ENCODE peak calls at places on chromosomes 2 and 18, in nine cellular contexts. N, B, W, D, F, K, T, Z and X are unnamed samples.

GRCh38 chr18:48028716-48029115 is 98.3 kb upstream of the SMAD2 start:
- DNase-seq in N (peak; percentile 60), B (no peak), W (no peak), D (no peak), F (no peak), K (no peak), T (peak; percentile 23), Z (no peak), X (no peak)

GRCh38 chr2:151844217-151844896 is 16.1 kb upstream of the ARL5A start:
- DNase-seq in N (no peak), B (no peak), W (no peak), D (no peak), F (no peak), K (no peak), T (no peak), Z (no peak), X (no peak)

GRCh38 chr2:146642066-146642465 is 1202.8 kb upstream of the ACVR2A start:
- DNase-seq in N (peak; percentile 39), B (no peak), W (no peak), D (no peak), F (no peak), K (peak; percentile 13), T (no peak), Z (no peak), X (no peak)

GRCh38 chr2:46555011-46555410 is 75.6 kb downstream of the TMEM247 start:
- DNase-seq in N (no peak), B (no peak), W (no peak), D (no peak), F (no peak), K (no peak), T (peak; percentile 23), Z (peak; percentile 39), X (no peak)

GRCh38 chr2:222459983-222460382 is 35.6 kb downstream of the SGPP2 start:
- DNase-seq in N (no peak), B (no peak), W (no peak), D (no peak), F (no peak), K (no peak), T (no peak), Z (no peak), X (no peak)

GRCh38 chr2:114442545-114442944 is at the start of gene DPP10:
- DNase-seq in N (peak; percentile 5), B (no peak), W (peak; percentile 1), D (no peak), F (no peak), K (peak; percentile 66), T (peak; percentile 26), Z (no peak), X (peak; percentile 1)

GRCh38 chr2:164781394-164781793 is 60.2 kb downstream of the COBLL1 start:
- DNase-seq in N (no peak), B (no peak), W (no peak), D (no peak), F (no peak), K (no peak), T (no peak), Z (no peak), X (no peak)

GRCh38 chr2:54750040-54750439 is 26.6 kb downstream of the EML6 start:
- DNase-seq in N (no peak), B (no peak), W (no peak), D (no peak), F (no peak), K (no peak), T (peak; percentile 50), Z (no peak), X (no peak)

GRCh38 chr2:173828189-173829157 is 136.7 kb downstream of the SP3 start:
- DNase-seq in N (peak; percentile 43), B (no peak), W (peak; percentile 17), D (no peak), F (no peak), K (no peak), T (peak; percentile 43), Z (no peak), X (no peak)

GRCh38 chr2:119649364-119649917 is 29.6 kb upstream of the TMEM177 start:
- DNase-seq in N (peak; percentile 66), B (no peak), W (peak; percentile 52), D (no peak), F (no peak), K (no peak), T (peak; percentile 56), Z (no peak), X (no peak)

GRCh38 chr2:136010126-136010525 is 24.7 kb upstream of the DARS1 start:
- DNase-seq in N (no peak), B (no peak), W (no peak), D (no peak), F (no peak), K (no peak), T (peak; percentile 57), Z (no peak), X (no peak)

GRCh38 chr18:33923980-33924379 is 300.7 kb downstream of the NOL4 start:
- DNase-seq in N (no peak), B (no peak), W (no peak), D (peak; percentile 68), F (no peak), K (no peak), T (no peak), Z (no peak), X (no peak)

GRCh38 chr2:127085260-127085666 is 21.7 kb downstream of the BIN1 start:
- DNase-seq in N (peak; percentile 29), B (no peak), W (no peak), D (no peak), F (peak; percentile 74), K (peak; percentile 74), T (no peak), Z (no peak), X (no peak)

GRCh38 chr2:219277703-219278654 is 1.2 kb upstream of the DNAJB2 start:
- DNase-seq in N (peak; percentile 70), B (peak; percentile 33), W (peak; percentile 76), D (peak; percentile 77), F (peak; percentile 85), K (peak; percentile 90), T (peak; percentile 85), Z (peak; percentile 63), X (no peak)

GRCh38 chr18:76619342-76620315 is 124.6 kb upstream of the ZNF516 start:
- DNase-seq in N (peak; percentile 95), B (no peak), W (peak; percentile 76), D (no peak), F (peak; percentile 81), K (peak; percentile 78), T (no peak), Z (no peak), X (peak; percentile 65)

GRCh38 chr2:111701266-111701665 is 182.7 kb downstream of the ANAPC1 start:
- DNase-seq in N (peak; percentile 24), B (no peak), W (no peak), D (no peak), F (no peak), K (no peak), T (peak; percentile 75), Z (no peak), X (no peak)

GRCh38 chr2:179250084-179250483 is 14.5 kb downstream of the SESTD1 start:
- DNase-seq in N (no peak), B (no peak), W (no peak), D (no peak), F (no peak), K (no peak), T (no peak), Z (no peak), X (no peak)

GRCh38 chr2:170070778-170071177 is 107.2 kb upstream of the MYO3B start:
- DNase-seq in N (no peak), B (no peak), W (no peak), D (no peak), F (no peak), K (no peak), T (no peak), Z (no peak), X (no peak)

GRCh38 chr2:118321436-118322100 is 233.3 kb downstream of the INSIG2 start:
- DNase-seq in N (no peak), B (no peak), W (no peak), D (no peak), F (no peak), K (no peak), T (peak; percentile 19), Z (no peak), X (no peak)

GRCh38 chr18:3012306-3012919 is 531 bp downstream of the LPIN2 start:
- DNase-seq in N (no peak), B (no peak), W (peak; percentile 42), D (no peak), F (peak; percentile 48), K (peak; percentile 70), T (peak; percentile 7), Z (peak; percentile 78), X (no peak)

GRCh38 chr2:201237486-201238241 is 22.7 kb upstream of the CASP8 start:
- DNase-seq in N (no peak), B (no peak), W (no peak), D (no peak), F (no peak), K (no peak), T (no peak), Z (no peak), X (no peak)

GRCh38 chr2:146669735-146670134 is 1175.1 kb upstream of the ACVR2A start:
- DNase-seq in N (no peak), B (no peak), W (no peak), D (no peak), F (no peak), K (no peak), T (no peak), Z (no peak), X (no peak)

DNA sequence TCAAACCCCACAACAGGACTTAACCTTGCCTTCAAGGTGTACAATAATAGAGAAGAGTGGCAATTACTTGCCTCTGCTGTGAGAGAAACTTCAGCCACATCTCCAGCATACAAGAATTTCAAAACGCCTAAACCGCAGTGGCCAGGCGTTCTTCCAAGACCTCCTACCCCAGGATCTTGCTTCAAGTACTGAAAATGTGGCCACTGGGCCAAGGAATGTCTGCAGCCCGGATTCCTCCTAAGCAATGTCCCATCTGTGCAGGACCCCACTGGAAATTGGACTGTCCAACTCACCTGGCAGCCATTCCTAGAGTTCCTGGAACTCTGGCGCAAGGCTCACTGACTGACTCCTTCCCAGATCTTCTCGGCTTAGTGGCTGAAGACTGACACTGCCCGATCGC is 2.8 kb upstream of the CYB5A start:
- DNase-seq in N (no peak), B (no peak), W (no peak), D (no peak), F (no peak), K (no peak), T (no peak), Z (no peak), X (no peak)
- H3K4me3 ChIP-seq in N (no peak overlapping the region), B (no peak overlapping the region), W (no peak overlapping the region), D (no peak overlapping the region), F (no peak overlapping the region), K (no peak overlapping the region), T (no peak overlapping the region), Z (no peak overlapping the region), X (no peak overlapping the region)

GRCh38 chr18:59220784-59221765 is 1.1 kb downstream of the GRP start:
- DNase-seq in N (no peak), B (no peak), W (no peak), D (no peak), F (no peak), K (no peak), T (no peak), Z (no peak), X (no peak)
- TF ChIP-seq CTCF in N (no peak), B (no peak), W (no peak), D (no peak), F (no peak), K (no peak), T (no peak), Z (no peak), X (no peak)

GRCh38 chr2:74876081-74876886 is 42.4 kb downstream of the HK2 start:
- DNase-seq in N (peak; percentile 33), B (no peak), W (peak; percentile 67), D (no peak), F (no peak), K (peak; percentile 77), T (peak; percentile 82), Z (peak; percentile 57), X (no peak)
- H3K36me3 ChIP-seq in N (peaks cover 62% of the 10 kb centered on the region), B (peaks cover 28% of the 10 kb centered on the region), W (peaks cover 18% of the 10 kb centered on the region), D (peaks cover 39% of the 10 kb centered on the region), F (peaks cover 55% of the 10 kb centered on the region), K (no peaks in the 10 kb centered on the region), T (peaks cover 81% of the 10 kb centered on the region), Z (peaks cover 98% of the 10 kb centered on the region), X (peaks cover 3% of the 10 kb centered on the region)

GRCh38 chr2:239440511-239440959 is 39.7 kb upstream of the HDAC4 start:
- DNase-seq in N (no peak), B (no peak), W (peak; percentile 15), D (no peak), F (no peak), K (peak; percentile 26), T (no peak), Z (no peak), X (no peak)
- H3K4me3 ChIP-seq in N (no peak overlapping the region), B (no peak overlapping the region), W (peak overlapping the region; percentile 27), D (no peak overlapping the region), F (no peak overlapping the region), K (no peak overlapping the region), T (no peak overlapping the region), Z (no peak overlapping the region), X (no peak overlapping the region)